ENCODE peak calls at places on chromosomes 5 and 9, in nine cellular contexts. U is WTC11; Y is fibroblast of the aortic adventitia; V is T-cell; B is stimulated activated CD8-positive, alpha-beta memory T cell treated with anti-CD3 and anti-CD28 coated beads, Interleukin-15, amount 100 ng/mL, for 1 hour; T is amniotic epithelial cell; C is NCI-H2081; J is cardiac muscle cell; G is NCI-H1436. L is an unnamed sample.

GRCh38 chr9:83336696-83337095 is 201.5 kb downstream of the FRMD3 start:
- DNase-seq in G (no peak), T (no peak), J (no peak), Y (no peak), C (no peak), B (no peak), V (no peak), U (no peak), L (no peak)

GRCh38 chr9:35102465-35102768 is 514 bp downstream of the STOML2 start:
- DNase-seq in J (peak), G (no peak), B (no peak), C (no peak), Y (no peak), T (no peak), V (no peak), U (no peak), L (no peak)

GRCh38 chr9:134413890-134414731 is 87.9 kb downstream of the RXRA start:
- DNase-seq in V (no peak), B (no peak), T (peak), Y (peak), J (peak), U (no peak), C (peak), G (peak), L (peak)

GRCh38 chr5:107376546-107377276 is 294.0 kb downstream of the EFNA5 start:
- DNase-seq in B (no peak), Y (no peak), J (peak), C (no peak), V (no peak), T (peak), U (no peak), G (no peak), L (no peak)

GRCh38 chr5:176673651-176674583 is 26.6 kb downstream of the TSPAN17 start:
- DNase-seq in B (no peak), U (no peak), Y (no peak), G (no peak), T (no peak), C (no peak), J (no peak), V (no peak), L (no peak)

GRCh38 chr5:39209924-39210323 is 9.4 kb downstream of the FYB1 start:
- DNase-seq in B (no peak), V (peak), U (peak), J (no peak), C (no peak), T (no peak), Y (no peak), G (no peak), L (no peak)

GRCh38 chr9:38215465-38215864 is 146.4 kb upstream of the SHB start:
- DNase-seq in V (no peak), Y (no peak), U (no peak), G (no peak), B (no peak), J (no peak), T (no peak), C (no peak), L (no peak)

GRCh38 chr5:124057815-124058231 is 545.8 kb downstream of the CSNK1G3 start:
- DNase-seq in B (no peak), U (no peak), J (no peak), T (no peak), V (no peak), Y (no peak), C (peak), G (no peak), L (no peak)

GRCh38 chr5:150105898-150106615 is 19.7 kb upstream of the CSF1R start:
- DNase-seq in C (no peak), U (no peak), T (no peak), G (no peak), Y (no peak), B (no peak), V (no peak), J (no peak), L (no peak)

GRCh38 chr5:53424691-53425597 is 55.5 kb upstream of the FST start:
- DNase-seq in T (peak), J (peak), G (no peak), V (no peak), U (no peak), C (no peak), Y (peak), B (no peak), L (peak)

GRCh38 chr9:71760901-71761300 is 7.4 kb downstream of the CEMIP2 start:
- DNase-seq in G (peak), Y (no peak), T (no peak), B (no peak), C (no peak), J (no peak), V (no peak), U (peak), L (no peak)

GRCh38 chr9:133517711-133518110 is 7.0 kb downstream of the MYMK start:
- DNase-seq in G (no peak), T (no peak), B (no peak), V (no peak), J (no peak), Y (no peak), U (no peak), C (no peak), L (no peak)

GRCh38 chr9:13149454-13149853 is 130.0 kb downstream of the MPDZ start:
- DNase-seq in Y (no peak), U (no peak), V (no peak), C (peak), B (no peak), J (no peak), G (no peak), T (no peak), L (no peak)

GRCh38 chr9:96661711-96662110 is 6.6 kb upstream of the PRXL2C start:
- DNase-seq in Y (peak), U (no peak), J (peak), C (no peak), B (no peak), T (no peak), V (no peak), G (no peak), L (no peak)

GRCh38 chr5:53481354-53481886 is 991 bp downstream of the FST start:
- DNase-seq in B (no peak), C (no peak), G (no peak), J (peak), U (no peak), T (no peak), V (no peak), Y (peak), L (no peak)

GRCh38 chr9:124629600-124629999 is 122.4 kb upstream of the NR5A1 start:
- DNase-seq in V (no peak), Y (peak), B (no peak), T (peak), C (no peak), G (no peak), J (peak), U (no peak), L (no peak)

GRCh38 chr9:78314953-78315870 is 18.3 kb downstream of the PSAT1 start:
- DNase-seq in G (no peak), V (no peak), T (peak), C (no peak), J (peak), U (no peak), B (no peak), Y (peak), L (no peak)

GRCh38 chr5:111694183-111694582 is 62.8 kb downstream of the NREP start:
- DNase-seq in G (no peak), C (no peak), B (no peak), J (peak), Y (peak), V (no peak), U (no peak), T (peak), L (no peak)

GRCh38 chr5:1033178-1033577 is 24.6 kb downstream of the NKD2 start:
- DNase-seq in T (no peak), J (no peak), G (no peak), V (no peak), B (no peak), C (no peak), U (no peak), Y (no peak), L (no peak)

GRCh38 chr9:87343816-87344438 is 153.7 kb upstream of the DAPK1 start:
- DNase-seq in V (no peak), U (no peak), Y (peak), G (no peak), J (no peak), C (no peak), T (peak), B (no peak), L (no peak)

GRCh38 chr9:119349548-119349947 is 19.7 kb downstream of the BRINP1 start:
- DNase-seq in B (no peak), U (peak), C (no peak), J (no peak), G (no peak), T (no peak), Y (no peak), V (no peak), L (no peak)

GRCh38 chr5:81151546-81151945 is 81.6 kb upstream of the CKMT2 start:
- DNase-seq in Y (peak), C (no peak), V (no peak), G (no peak), U (no peak), T (peak), J (peak), B (no peak), L (no peak)

GRCh38 chr5:166188482-166188881 is 2103.0 kb upstream of the WWC1 start:
- DNase-seq in J (no peak), U (no peak), Y (no peak), T (no peak), B (no peak), C (no peak), V (no peak), G (no peak), L (no peak)

GRCh38 chr5:159908201-159908940 is 7.9 kb upstream of the ADRA1B start:
- DNase-seq in G (peak), U (no peak), C (no peak), Y (no peak), B (no peak), T (peak), J (peak), V (no peak), L (no peak)

GRCh38 chr9:125190371-125190801 is 783 bp upstream of the PPP6C start:
- DNase-seq in Y (peak), G (no peak), V (no peak), B (no peak), T (peak), U (no peak), J (peak), C (no peak), L (no peak)

GRCh38 chr9:86534572-86535258 is 180.5 kb upstream of the TUT7 start:
- DNase-seq in C (no peak), G (no peak), Y (peak), U (no peak), B (no peak), T (peak), V (no peak), J (peak), L (no peak)

GRCh38 chr9:35844628-35845301 is 15.7 kb downstream of the TMEM8B start:
- DNase-seq in J (peak), B (no peak), V (peak), G (no peak), Y (peak), T (peak), U (no peak), C (no peak), L (no peak)

GRCh38 chr9:24698864-24699518 is 153.3 kb upstream of the IZUMO3 start:
- DNase-seq in U (no peak), J (no peak), Y (no peak), T (no peak), G (no peak), V (no peak), C (no peak), B (no peak), L (no peak)

GRCh38 chr5:58944221-58944620 is 361.3 kb downstream of the RAB3C start:
- DNase-seq in G (no peak), U (no peak), V (no peak), C (no peak), J (peak), T (no peak), B (no peak), Y (no peak), L (no peak)

L was measured in SW 1271.